ENCODE peak calls at places on chromosomes 2 and 18, in nine cellular contexts. One of them, this sample, is unnamed.

GRCh38 chr18:45998244-45998643 is 31.1 kb upstream of the EPG5 start:
- DNase-seq in bronchial epithelial cell: no peak
- DNase-seq in stomach: no peak
- DNase-seq in upper lobe of right lung: no peak
- DNase-seq in epithelial cell of esophagus: no peak
- DNase-seq in OCI-LY7: no peak
- DNase-seq in right atrium auricular region: no peak
- DNase-seq in heart right ventricle: no peak
- DNase-seq in ascending aorta: no peak
- DNase-seq in this sample: no peak

GRCh38 chr2:153543639-153544071 is 65.1 kb upstream of the RPRM start:
- DNase-seq in bronchial epithelial cell: peak; percentile 13
- DNase-seq in stomach: no peak
- DNase-seq in upper lobe of right lung: no peak
- DNase-seq in epithelial cell of esophagus: peak; percentile 12
- DNase-seq in OCI-LY7: no peak
- DNase-seq in right atrium auricular region: no peak
- DNase-seq in heart right ventricle: no peak
- DNase-seq in ascending aorta: no peak
- DNase-seq in this sample: no peak

GRCh38 chr2:159153063-159153462 is 133.4 kb downstream of the WDSUB1 start:
- DNase-seq in bronchial epithelial cell: no peak
- DNase-seq in stomach: no peak
- DNase-seq in upper lobe of right lung: no peak
- DNase-seq in epithelial cell of esophagus: peak; percentile 41
- DNase-seq in OCI-LY7: no peak
- DNase-seq in right atrium auricular region: no peak
- DNase-seq in heart right ventricle: no peak
- DNase-seq in ascending aorta: no peak
- DNase-seq in this sample: no peak

GRCh38 chr18:57856128-57856527 is 53.0 kb upstream of the ATP8B1 start:
- DNase-seq in bronchial epithelial cell: no peak
- DNase-seq in stomach: no peak
- DNase-seq in upper lobe of right lung: no peak
- DNase-seq in epithelial cell of esophagus: no peak
- DNase-seq in OCI-LY7: no peak
- DNase-seq in right atrium auricular region: no peak
- DNase-seq in heart right ventricle: no peak
- DNase-seq in ascending aorta: no peak
- DNase-seq in this sample: no peak

GRCh38 chr2:174171686-174172445 is 76.5 kb downstream of the OLA1 start:
- DNase-seq in bronchial epithelial cell: no peak
- DNase-seq in stomach: no peak
- DNase-seq in upper lobe of right lung: no peak
- DNase-seq in epithelial cell of esophagus: no peak
- DNase-seq in OCI-LY7: no peak
- DNase-seq in right atrium auricular region: no peak
- DNase-seq in heart right ventricle: no peak
- DNase-seq in ascending aorta: no peak
- DNase-seq in this sample: peak; percentile 28

GRCh38 chr18:3593904-3594759 is 144.2 kb downstream of the TGIF1 start:
- DNase-seq in bronchial epithelial cell: peak; percentile 95
- DNase-seq in stomach: peak; percentile 90
- DNase-seq in upper lobe of right lung: peak; percentile 86
- DNase-seq in epithelial cell of esophagus: peak; percentile 97
- DNase-seq in OCI-LY7: peak; percentile 97
- DNase-seq in right atrium auricular region: peak; percentile 95
- DNase-seq in heart right ventricle: peak; percentile 71
- DNase-seq in ascending aorta: peak; percentile 95
- DNase-seq in this sample: peak; percentile 80

GRCh38 chr2:173588931-173589369 is 234.3 kb downstream of the CDCA7 start:
- DNase-seq in bronchial epithelial cell: peak; percentile 61
- DNase-seq in stomach: no peak
- DNase-seq in upper lobe of right lung: no peak
- DNase-seq in epithelial cell of esophagus: peak; percentile 41
- DNase-seq in OCI-LY7: no peak
- DNase-seq in right atrium auricular region: no peak
- DNase-seq in heart right ventricle: no peak
- DNase-seq in ascending aorta: no peak
- DNase-seq in this sample: no peak

GRCh38 chr2:84838434-84839145 is 42.3 kb downstream of the TRABD2A start:
- DNase-seq in bronchial epithelial cell: no peak
- DNase-seq in stomach: no peak
- DNase-seq in upper lobe of right lung: no peak
- DNase-seq in epithelial cell of esophagus: no peak
- DNase-seq in OCI-LY7: no peak
- DNase-seq in right atrium auricular region: no peak
- DNase-seq in heart right ventricle: no peak
- DNase-seq in ascending aorta: no peak
- DNase-seq in this sample: no peak

GRCh38 chr18:36770315-36770946 is 58.4 kb downstream of the TPGS2 start:
- DNase-seq in bronchial epithelial cell: no peak
- DNase-seq in stomach: no peak
- DNase-seq in upper lobe of right lung: no peak
- DNase-seq in epithelial cell of esophagus: no peak
- DNase-seq in OCI-LY7: no peak
- DNase-seq in right atrium auricular region: no peak
- DNase-seq in heart right ventricle: no peak
- DNase-seq in ascending aorta: no peak
- DNase-seq in this sample: no peak

GRCh38 chr18:29160123-29160522 is 983.2 kb upstream of the CDH2 start:
- DNase-seq in bronchial epithelial cell: no peak
- DNase-seq in stomach: no peak
- DNase-seq in upper lobe of right lung: no peak
- DNase-seq in epithelial cell of esophagus: no peak
- DNase-seq in OCI-LY7: no peak
- DNase-seq in right atrium auricular region: no peak
- DNase-seq in heart right ventricle: no peak
- DNase-seq in ascending aorta: no peak
- DNase-seq in this sample: no peak

DNA sequence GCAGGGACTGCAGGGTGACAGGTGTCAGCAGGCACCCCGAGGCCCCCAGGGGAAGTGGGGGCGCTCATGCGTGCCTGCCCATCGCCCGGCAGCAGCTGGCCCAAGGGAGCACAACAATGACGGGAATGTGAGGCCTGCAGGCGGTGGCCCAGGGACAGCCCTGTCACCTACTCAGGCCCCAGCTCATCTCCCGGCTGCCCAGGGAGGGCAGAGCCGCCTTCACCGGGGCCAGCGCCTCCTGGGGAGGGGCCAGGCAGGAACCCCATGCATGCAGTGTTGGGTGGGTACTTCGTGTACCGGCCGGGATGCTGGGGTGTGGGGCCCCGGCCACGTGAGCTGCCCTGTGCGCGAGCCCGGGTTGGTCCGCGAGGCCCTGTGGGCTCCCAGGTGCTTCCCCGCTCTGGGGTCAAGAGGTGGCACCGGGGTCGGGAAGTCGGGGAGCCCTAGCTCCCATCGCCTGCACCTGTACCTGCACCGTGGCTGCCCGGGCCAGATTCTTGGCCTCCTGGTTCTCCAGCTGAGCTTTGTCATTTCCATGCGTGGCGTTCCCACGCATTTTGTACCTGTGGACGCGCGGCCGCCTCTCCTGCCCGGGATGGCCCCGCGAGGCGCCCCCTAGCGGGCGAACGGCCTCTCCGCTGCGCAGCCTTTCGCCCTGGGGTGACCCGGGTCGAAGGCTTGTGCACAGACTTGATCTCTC is 823 bp downstream of the KLHL30 start:
- DNase-seq in bronchial epithelial cell: no peak
- DNase-seq in stomach: no peak
- DNase-seq in upper lobe of right lung: no peak
- DNase-seq in epithelial cell of esophagus: no peak
- DNase-seq in OCI-LY7: peak; percentile 55
- DNase-seq in right atrium auricular region: no peak
- DNase-seq in heart right ventricle: no peak
- DNase-seq in ascending aorta: no peak
- DNase-seq in this sample: no peak
- H3K4me3 ChIP-seq in bronchial epithelial cell: no peak overlapping the region
- H3K4me3 ChIP-seq in stomach: peak overlapping the region; percentile 7
- H3K4me3 ChIP-seq in upper lobe of right lung: peak overlapping the region; percentile 23
- H3K4me3 ChIP-seq in epithelial cell of esophagus: no peak overlapping the region
- H3K4me3 ChIP-seq in OCI-LY7: peak overlapping the region; percentile 22
- H3K4me3 ChIP-seq in right atrium auricular region: peak overlapping the region; percentile 37
- H3K4me3 ChIP-seq in heart right ventricle: peak overlapping the region; percentile 32
- H3K4me3 ChIP-seq in ascending aorta: peak overlapping the region; percentile 54
- H3K4me3 ChIP-seq in this sample: peak overlapping the region; percentile 27

DNA sequence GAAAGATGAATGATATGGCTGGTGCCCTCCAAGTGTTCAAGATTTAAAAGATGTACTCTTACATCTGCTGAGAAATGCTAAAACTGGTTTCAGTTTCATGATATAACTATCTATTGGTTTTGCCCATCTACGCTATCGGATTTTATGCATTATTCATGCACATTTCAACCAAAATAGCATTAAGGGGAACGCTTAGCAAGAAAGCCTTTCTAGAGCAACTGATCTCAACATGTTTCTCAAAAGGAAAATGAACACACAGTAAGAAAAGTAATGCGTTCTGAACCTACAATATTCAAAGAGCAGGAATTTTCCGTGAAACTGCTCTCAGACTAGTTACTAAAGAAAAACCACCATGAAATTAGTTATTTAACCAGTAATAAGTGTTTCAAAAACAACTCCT is 94.0 kb downstream of the CABYR start:
- DNase-seq in bronchial epithelial cell: no peak
- DNase-seq in stomach: no peak
- DNase-seq in upper lobe of right lung: no peak
- DNase-seq in epithelial cell of esophagus: no peak
- DNase-seq in OCI-LY7: no peak
- DNase-seq in right atrium auricular region: no peak
- DNase-seq in heart right ventricle: no peak
- DNase-seq in ascending aorta: no peak
- DNase-seq in this sample: no peak
- H3K4me3 ChIP-seq in bronchial epithelial cell: no peak overlapping the region
- H3K4me3 ChIP-seq in stomach: no peak overlapping the region
- H3K4me3 ChIP-seq in upper lobe of right lung: no peak overlapping the region
- H3K4me3 ChIP-seq in epithelial cell of esophagus: no peak overlapping the region
- H3K4me3 ChIP-seq in OCI-LY7: no peak overlapping the region
- H3K4me3 ChIP-seq in right atrium auricular region: no peak overlapping the region
- H3K4me3 ChIP-seq in heart right ventricle: no peak overlapping the region
- H3K4me3 ChIP-seq in ascending aorta: no peak overlapping the region
- H3K4me3 ChIP-seq in this sample: no peak overlapping the region

GRCh38 chr2:121647396-121647795 is 1.9 kb downstream of the CLASP1 start:
- DNase-seq in bronchial epithelial cell: no peak
- DNase-seq in stomach: no peak
- DNase-seq in upper lobe of right lung: no peak
- DNase-seq in epithelial cell of esophagus: no peak
- DNase-seq in OCI-LY7: no peak
- DNase-seq in right atrium auricular region: no peak
- DNase-seq in heart right ventricle: no peak
- DNase-seq in ascending aorta: no peak
- DNase-seq in this sample: no peak
- H3K4me3 ChIP-seq in bronchial epithelial cell: no peak overlapping the region
- H3K4me3 ChIP-seq in stomach: no peak overlapping the region
- H3K4me3 ChIP-seq in upper lobe of right lung: peak overlapping the region; percentile 88
- H3K4me3 ChIP-seq in epithelial cell of esophagus: no peak overlapping the region
- H3K4me3 ChIP-seq in OCI-LY7: peak overlapping the region; percentile 90
- H3K4me3 ChIP-seq in right atrium auricular region: peak overlapping the region; percentile 80
- H3K4me3 ChIP-seq in heart right ventricle: peak overlapping the region; percentile 92
- H3K4me3 ChIP-seq in ascending aorta: peak overlapping the region; percentile 54
- H3K4me3 ChIP-seq in this sample: peak overlapping the region; percentile 95

DNA sequence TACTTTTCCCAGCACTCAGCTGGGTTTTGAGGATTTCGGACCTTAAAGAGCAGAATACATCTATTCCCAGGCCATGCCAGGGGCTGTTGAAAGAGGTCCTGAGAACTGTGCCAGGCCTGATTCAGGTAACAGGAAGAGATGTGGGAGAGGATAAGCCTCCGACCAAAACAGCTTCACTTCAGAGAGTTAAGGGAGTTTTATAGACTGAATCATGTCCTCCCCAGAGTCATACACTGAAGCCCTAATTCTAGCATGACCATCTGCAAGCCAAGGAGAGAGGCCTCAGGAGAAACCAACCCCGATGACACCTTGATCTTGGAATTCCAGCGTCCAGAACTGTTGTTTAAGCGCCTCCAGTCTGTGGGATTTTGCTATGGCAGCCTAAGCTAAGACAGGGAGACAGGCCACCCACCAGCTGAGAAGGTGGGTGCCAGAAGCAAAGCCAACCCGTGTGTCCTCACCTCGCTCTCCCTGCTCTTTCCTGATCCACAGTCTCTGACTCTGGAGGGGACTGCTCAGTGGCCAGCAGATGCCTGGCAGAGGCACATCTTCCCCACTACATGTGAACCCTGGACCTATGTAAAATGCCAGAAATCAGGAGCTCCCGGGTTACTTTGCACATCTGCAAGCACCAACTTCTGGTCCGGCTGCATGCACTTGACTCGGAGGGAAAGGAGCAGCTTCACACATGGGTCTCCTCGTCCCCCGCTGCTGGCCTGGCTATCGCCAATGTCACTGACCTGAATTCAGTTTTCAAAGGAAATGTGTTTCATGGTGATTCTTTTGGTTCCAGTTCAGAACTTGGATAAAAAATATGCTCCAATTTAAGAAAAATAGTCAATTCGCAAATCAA is 116.8 kb upstream of the EPC2 start:
- DNase-seq in bronchial epithelial cell: no peak
- DNase-seq in stomach: no peak
- DNase-seq in upper lobe of right lung: no peak
- DNase-seq in epithelial cell of esophagus: no peak
- DNase-seq in OCI-LY7: no peak
- DNase-seq in right atrium auricular region: no peak
- DNase-seq in heart right ventricle: no peak
- DNase-seq in ascending aorta: no peak
- DNase-seq in this sample: no peak
- H3K4me3 ChIP-seq in bronchial epithelial cell: no peak overlapping the region
- H3K4me3 ChIP-seq in stomach: no peak overlapping the region
- H3K4me3 ChIP-seq in upper lobe of right lung: no peak overlapping the region
- H3K4me3 ChIP-seq in epithelial cell of esophagus: no peak overlapping the region
- H3K4me3 ChIP-seq in OCI-LY7: no peak overlapping the region
- H3K4me3 ChIP-seq in right atrium auricular region: no peak overlapping the region
- H3K4me3 ChIP-seq in heart right ventricle: no peak overlapping the region
- H3K4me3 ChIP-seq in ascending aorta: no peak overlapping the region
- H3K4me3 ChIP-seq in this sample: no peak overlapping the region

GRCh38 chr2:177395594-177395993 is 3.0 kb downstream of the AGPS start:
- DNase-seq in bronchial epithelial cell: no peak
- DNase-seq in stomach: no peak
- DNase-seq in upper lobe of right lung: no peak
- DNase-seq in epithelial cell of esophagus: no peak
- DNase-seq in OCI-LY7: no peak
- DNase-seq in right atrium auricular region: no peak
- DNase-seq in heart right ventricle: no peak
- DNase-seq in ascending aorta: no peak
- DNase-seq in this sample: no peak
- H3K4me3 ChIP-seq in bronchial epithelial cell: no peak overlapping the region
- H3K4me3 ChIP-seq in stomach: no peak overlapping the region
- H3K4me3 ChIP-seq in upper lobe of right lung: no peak overlapping the region
- H3K4me3 ChIP-seq in epithelial cell of esophagus: no peak overlapping the region
- H3K4me3 ChIP-seq in OCI-LY7: no peak overlapping the region
- H3K4me3 ChIP-seq in right atrium auricular region: no peak overlapping the region
- H3K4me3 ChIP-seq in heart right ventricle: no peak overlapping the region
- H3K4me3 ChIP-seq in ascending aorta: no peak overlapping the region
- H3K4me3 ChIP-seq in this sample: no peak overlapping the region

DNA sequence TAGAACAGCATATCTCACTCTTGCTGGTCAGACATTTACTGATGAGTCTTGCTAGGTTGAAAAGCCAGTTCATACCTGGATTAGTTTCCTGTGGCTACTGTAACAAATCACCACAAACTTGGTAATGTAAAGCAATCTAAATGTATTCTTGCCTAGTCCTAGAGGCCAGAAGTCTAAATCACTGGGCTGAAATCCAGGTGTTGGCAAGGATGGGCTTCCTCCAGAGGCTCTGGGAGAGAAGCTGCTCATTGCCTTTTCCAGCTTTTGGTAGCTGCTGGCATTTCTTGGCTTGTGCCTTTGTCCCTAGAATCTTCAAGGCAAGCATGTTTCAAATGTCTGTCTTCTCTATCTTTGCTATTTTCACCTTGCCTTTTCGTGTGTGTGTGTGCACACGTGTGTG is 62.3 kb upstream of the MAP4K3 start:
- DNase-seq in bronchial epithelial cell: no peak
- DNase-seq in stomach: peak; percentile 55
- DNase-seq in upper lobe of right lung: no peak
- DNase-seq in epithelial cell of esophagus: no peak
- DNase-seq in OCI-LY7: no peak
- DNase-seq in right atrium auricular region: no peak
- DNase-seq in heart right ventricle: no peak
- DNase-seq in ascending aorta: no peak
- DNase-seq in this sample: no peak
- H3K4me3 ChIP-seq in bronchial epithelial cell: no peak overlapping the region
- H3K4me3 ChIP-seq in stomach: no peak overlapping the region
- H3K4me3 ChIP-seq in upper lobe of right lung: no peak overlapping the region
- H3K4me3 ChIP-seq in epithelial cell of esophagus: no peak overlapping the region
- H3K4me3 ChIP-seq in OCI-LY7: no peak overlapping the region
- H3K4me3 ChIP-seq in right atrium auricular region: no peak overlapping the region
- H3K4me3 ChIP-seq in heart right ventricle: no peak overlapping the region
- H3K4me3 ChIP-seq in ascending aorta: no peak overlapping the region
- H3K4me3 ChIP-seq in this sample: no peak overlapping the region